ENCODE peak calls at places on chromosome 12, in four cellular contexts. One of them, this sample, is unnamed.
A peak's percentile ranks its signal among the peaks of the same experiment; 100 is the strongest.

GRCh38 chr12:6272300-6273208 is 37.9 kb upstream of the PLEKHG6 start:
- DNase-seq in Caki2: peak; percentile 21
- DNase-seq in suprapubic skin: no peak
- DNase-seq in occipital lobe: no peak
- DNase-seq in this sample: no peak

GRCh38 chr12:67747869-67748760 is 99.6 kb downstream of the DYRK2 start:
- DNase-seq in Caki2: peak; percentile 97
- DNase-seq in occipital lobe: no peak
- DNase-seq in suprapubic skin: no peak
- DNase-seq in this sample: peak; percentile 40

GRCh38 chr12:113436993-113437728 is 15.0 kb downstream of the SDSL start:
- DNase-seq in Caki2: no peak
- DNase-seq in suprapubic skin: no peak
- DNase-seq in occipital lobe: no peak
- DNase-seq in this sample: no peak

GRCh38 chr12:119259483-119259882 is 75.0 kb upstream of the CCDC60 start:
- DNase-seq in occipital lobe: no peak
- DNase-seq in Caki2: peak; percentile 23
- DNase-seq in suprapubic skin: no peak
- DNase-seq in this sample: no peak

GRCh38 chr12:101855364-101855884 is 22.0 kb upstream of the DRAM1 start:
- DNase-seq in Caki2: no peak
- DNase-seq in suprapubic skin: no peak
- DNase-seq in occipital lobe: no peak
- DNase-seq in this sample: no peak

GRCh38 chr12:132764231-132764630 is 2.6 kb upstream of the ANKLE2 start:
- DNase-seq in suprapubic skin: no peak
- DNase-seq in Caki2: no peak
- DNase-seq in occipital lobe: no peak
- DNase-seq in this sample: no peak

GRCh38 chr12:47397664-47398281 is 308.1 kb downstream of the RPAP3 start:
- DNase-seq in Caki2: peak; percentile 75
- DNase-seq in suprapubic skin: no peak
- DNase-seq in occipital lobe: no peak
- DNase-seq in this sample: no peak

GRCh38 chr12:4116251-4117111 is 157.1 kb upstream of the CCND2 start:
- DNase-seq in suprapubic skin: no peak
- DNase-seq in occipital lobe: no peak
- DNase-seq in Caki2: no peak
- DNase-seq in this sample: no peak

GRCh38 chr12:3202734-3203446 is 125.7 kb downstream of the TSPAN9 start:
- DNase-seq in suprapubic skin: no peak
- DNase-seq in Caki2: peak; percentile 35
- DNase-seq in occipital lobe: no peak
- DNase-seq in this sample: no peak